ENCODE peak calls at places on chromosomes 4 and X, in six cellular contexts. D is endothelial cell, T is PC-9, A is gastrocnemius medialis, N is nephron progenitor cell, K is K562. E is an unnamed sample.

GRCh38 chr4:154348657-154349056 is 142.9 kb downstream of the DCHS2 start:
- DNase-seq in A (no peak), D (no peak), K (peak; percentile 25), N (no peak), T (no peak), E (peak; percentile 18)

GRCh38 chrX:10259716-10260115 is 102.9 kb downstream of the CLCN4 start:
- DNase-seq in D (no peak), N (no peak), K (no peak), A (no peak), T (no peak), E (no peak)

GRCh38 chr4:13182136-13182535 is 302.0 kb downstream of the RAB28 start:
- DNase-seq in T (no peak), A (no peak), N (no peak), K (no peak), D (no peak), E (no peak)

GRCh38 chr4:6366581-6366980 is 96.9 kb downstream of the WFS1 start:
- DNase-seq in K (no peak), A (no peak), D (no peak), T (no peak), N (no peak), E (no peak)

GRCh38 chrX:7146703-7147430 is 645 bp upstream of the STS start:
- DNase-seq in K (peak; percentile 43), A (peak; percentile 28), N (no peak), D (no peak), T (no peak), E (peak; percentile 40)

GRCh38 chr4:184090571-184090970 is 127.1 kb downstream of the ENPP6 start:
- DNase-seq in T (no peak), A (no peak), K (no peak), D (no peak), N (no peak), E (no peak)

GRCh38 chrX:132444936-132445335 is 43.9 kb downstream of the MBNL3 start:
- DNase-seq in N (no peak), T (no peak), A (no peak), D (no peak), K (no peak), E (no peak)

GRCh38 chr4:88673886-88674285 is 23.7 kb downstream of the NAP1L5 start:
- DNase-seq in K (no peak), A (no peak), D (no peak), N (no peak), T (no peak), E (no peak)

GRCh38 chr4:80171251-80171650 is 26.1 kb upstream of the PRDM8 start:
- DNase-seq in N (no peak), A (no peak), T (no peak), K (no peak), D (no peak), E (no peak)

GRCh38 chr4:87529187-87529586 is at the start of gene SPARCL1:
- DNase-seq in N (no peak), K (no peak), T (no peak), D (no peak), A (peak; percentile 16), E (no peak)

GRCh38 chr4:73727685-73728084 is 12.7 kb upstream of the CXCL8 start:
- DNase-seq in K (no peak), T (peak; percentile 79), A (no peak), N (no peak), D (no peak), E (peak; percentile 59)

GRCh38 chr4:126592088-126592487 is 1040.7 kb upstream of the INTU start:
- DNase-seq in N (no peak), T (no peak), D (no peak), A (no peak), K (no peak), E (no peak)

GRCh38 chr4:145930592-145930991 is 8.0 kb downstream of the ZNF827 start:
- DNase-seq in T (no peak), K (no peak), N (no peak), D (no peak), A (no peak), E (peak; percentile 59)

GRCh38 chrX:120456973-120457372 is 12.1 kb downstream of the LAMP2 start:
- DNase-seq in A (no peak), D (no peak), K (peak; percentile 30), T (no peak), N (no peak), E (peak; percentile 12)

GRCh38 chrX:118802857-118803256 is 20.8 kb upstream of the ZCCHC12 start:
- DNase-seq in N (no peak), D (no peak), A (no peak), T (no peak), K (peak; percentile 35), E (no peak)

GRCh38 chrX:24025741-24026402 is 1.1 kb downstream of the KLHL15 start:
- DNase-seq in A (peak; percentile 15), N (no peak), K (no peak), T (no peak), D (no peak), E (peak; percentile 47)

GRCh38 chr4:32268949-32269348 is 1548.8 kb downstream of the PCDH7 start:
- DNase-seq in K (no peak), T (no peak), N (no peak), A (no peak), D (no peak), E (no peak)

GRCh38 chrX:19342331-19342906 is 1.3 kb upstream of the PDHA1 start:
- DNase-seq in D (no peak), N (no peak), T (no peak), A (no peak), K (peak; percentile 56), E (no peak)

GRCh38 chrX:101257448-101258259 is 33.5 kb downstream of the TAF7L start:
- DNase-seq in K (no peak), D (no peak), N (no peak), A (no peak), T (no peak), E (no peak)

GRCh38 chrX:145843196-145843595 is 25.6 kb downstream of the SLITRK2 start:
- DNase-seq in A (no peak), D (no peak), N (peak; percentile 51), T (no peak), K (no peak), E (no peak)

GRCh38 chr4:108709722-108710121 is 53.1 kb downstream of the ETNPPL start:
- DNase-seq in T (no peak), N (no peak), K (no peak), A (no peak), D (no peak), E (no peak)

GRCh38 chr4:169337510-169337909 is 66.8 kb upstream of the SH3RF1 start:
- DNase-seq in N (no peak), T (no peak), A (no peak), K (no peak), D (no peak), E (no peak)

GRCh38 chr4:4693258-4693657 is 151.4 kb upstream of the STX18 start:
- DNase-seq in T (no peak), A (no peak), K (no peak), N (no peak), D (no peak), E (peak; percentile 75)

GRCh38 chr4:111959202-111959601 is 186.1 kb upstream of the FAM241A start:
- DNase-seq in N (no peak), A (no peak), D (no peak), T (peak; percentile 19), K (no peak), E (peak; percentile 9)

GRCh38 chr4:76626686-76627465 is 191.8 kb downstream of the SHROOM3 start:
- DNase-seq in A (no peak), K (peak; percentile 5), T (no peak), N (no peak), D (peak; percentile 18), E (no peak)
- TF ChIP-seq CTCF in A (no peak), K (peak; percentile 25), T (no peak), N (peak; percentile 16), D (peak; percentile 76), E (no peak)

DNA sequence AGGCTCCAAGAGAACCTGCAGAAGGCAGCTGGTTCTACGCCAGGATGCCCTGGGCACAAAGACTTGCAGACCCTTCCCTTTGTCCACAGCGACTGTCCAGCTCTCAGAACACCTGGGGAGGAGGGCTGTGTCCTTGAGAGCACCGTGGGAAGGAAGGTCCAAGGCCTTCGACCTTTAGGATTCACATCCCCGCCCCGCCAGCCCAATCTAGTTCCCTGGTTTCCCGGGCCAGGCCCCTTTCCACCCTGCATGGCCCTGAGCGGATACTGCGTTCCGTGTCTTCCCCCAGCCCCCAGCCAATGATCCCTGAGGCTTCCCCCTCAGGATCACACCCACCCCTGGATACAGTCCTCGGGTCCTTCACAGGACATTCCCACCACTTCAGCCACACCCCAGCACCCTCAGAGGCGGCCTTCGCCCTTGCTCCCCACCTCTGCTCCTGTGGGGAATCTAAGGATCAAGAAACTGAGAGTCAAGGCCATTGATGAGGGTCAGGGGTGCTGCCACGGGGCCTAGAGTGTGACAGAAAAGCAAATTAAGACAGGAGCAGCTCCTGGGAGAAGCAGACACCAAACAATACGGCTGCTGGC is 9.1 kb downstream of the ABCD1 start:
- DNase-seq in K (no peak), A (no peak), N (no peak), D (no peak), T (no peak), E (no peak)
- TF ChIP-seq CTCF in K (no peak), A (no peak), N (no peak), D (no peak), T (no peak), E (no peak)

DNA sequence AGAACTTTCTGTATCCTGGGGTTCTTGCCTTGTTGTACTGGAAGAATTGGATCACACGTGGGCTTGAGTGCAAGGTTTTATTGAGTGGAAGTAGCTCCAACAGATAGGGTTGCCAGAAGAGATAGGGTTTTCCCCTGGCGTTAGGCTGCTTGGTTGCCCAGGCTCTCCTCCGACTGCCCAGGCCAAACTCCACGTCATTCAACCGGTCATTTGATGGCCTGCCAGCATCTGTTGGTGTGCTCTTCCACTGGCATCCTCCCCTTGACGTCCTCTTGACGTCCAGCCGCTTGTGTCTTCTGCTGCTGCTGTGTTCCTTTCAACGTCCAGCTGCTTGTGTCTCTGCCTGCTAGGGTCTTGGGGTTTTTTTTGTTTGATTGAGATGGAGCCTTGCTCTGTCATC is 340.3 kb upstream of the ZCCHC13 start:
- DNase-seq in D (no peak), T (no peak), N (no peak), A (peak; percentile 49), K (no peak), E (no peak)
- TF ChIP-seq CTCF in D (no peak), T (no peak), N (no peak), A (no peak), K (no peak), E (no peak)

GRCh38 chrX:4277122-4277521 is 563.7 kb upstream of the PRKX start:
- DNase-seq in K (no peak), N (no peak), A (no peak), D (no peak), T (no peak), E (peak; percentile 1)
- TF ChIP-seq CTCF in K (no peak), N (peak; percentile 15), A (no peak), D (no peak), T (peak; percentile 61), E (peak; percentile 3)

GRCh38 chrX:72609313-72609712 is 36.7 kb upstream of the HDAC8 start:
- DNase-seq in D (no peak), K (peak; percentile 11), N (no peak), A (no peak), T (no peak), E (no peak)
- TF ChIP-seq CTCF in D (no peak), K (no peak), N (no peak), A (no peak), T (peak; percentile 43), E (no peak)

GRCh38 chrX:140317462-140317861 is 187.4 kb downstream of the SOX3 start:
- DNase-seq in T (no peak), N (no peak), D (no peak), K (no peak), A (no peak), E (no peak)
- TF ChIP-seq CTCF in T (no peak), N (no peak), D (no peak), K (no peak), A (no peak), E (no peak)

GRCh38 chr4:127622621-127622922 is 10.2 kb upstream of the INTU start:
- DNase-seq in K (no peak), D (no peak), T (no peak), A (no peak), N (peak; percentile 77), E (no peak)
- TF ChIP-seq CTCF in K (no peak), D (no peak), T (no peak), A (no peak), N (no peak), E (no peak)

E was measured in GM12865.